ENCODE peak calls at places on chromosomes 11 and 22, in nine cellular contexts. Y, Z, D, G, R, P, E, H and L are unnamed samples.

GRCh38 chr11:29293825-29294224 is 723.0 kb downstream of the KCNA4 start:
- ATAC-seq in Y (no peak), Z (no peak), D (no peak), G (no peak), R (no peak), P (no peak), E (no peak), H (no peak), L (no peak)

GRCh38 chr22:38989461-38989860 is 7.3 kb downstream of the APOBEC3B start:
- ATAC-seq in Y (no peak), Z (no peak), D (peak), G (no peak), R (no peak), P (no peak), E (no peak), H (no peak), L (no peak)

GRCh38 chr11:8768625-8769333 is 86.2 kb downstream of the RPL27A start:
- ATAC-seq in Y (no peak), Z (no peak), D (no peak), G (no peak), R (peak), P (no peak), E (peak), H (peak), L (peak)

GRCh38 chr22:20237480-20238440 is 30.4 kb downstream of the RTN4R start:
- ATAC-seq in Y (peak), Z (no peak), D (peak), G (peak), R (no peak), P (no peak), E (no peak), H (no peak), L (no peak)

GRCh38 chr11:133939558-133939957 is 17.2 kb downstream of the IGSF9B start:
- ATAC-seq in Y (no peak), Z (no peak), D (no peak), G (no peak), R (no peak), P (no peak), E (no peak), H (no peak), L (no peak)

GRCh38 chr11:1041936-1042608 is 5.6 kb upstream of the MUC6 start:
- ATAC-seq in Y (no peak), Z (no peak), D (no peak), G (no peak), R (no peak), P (no peak), E (peak), H (no peak), L (no peak)

GRCh38 chr11:60951611-60951908 is 416 bp downstream of the SLC15A3 start:
- ATAC-seq in Y (peak), Z (peak), D (peak), G (peak), R (peak), P (no peak), E (peak), H (peak), L (peak)

GRCh38 chr22:31274017-31274416 is 18.3 kb downstream of the PIK3IP1 start:
- ATAC-seq in Y (no peak), Z (no peak), D (no peak), G (no peak), R (no peak), P (no peak), E (no peak), H (no peak), L (no peak)

GRCh38 chr11:105130189-105130813 is 9.3 kb downstream of the CARD18 start:
- ATAC-seq in Y (no peak), Z (no peak), D (no peak), G (no peak), R (no peak), P (no peak), E (no peak), H (no peak), L (peak)

GRCh38 chr11:18534230-18534629 is 7.5 kb upstream of the TSG101 start:
- ATAC-seq in Y (no peak), Z (no peak), D (no peak), G (no peak), R (no peak), P (no peak), E (no peak), H (no peak), L (no peak)

GRCh38 chr11:34565417-34566208 is 52.0 kb upstream of the ELF5 start:
- ATAC-seq in Y (peak), Z (peak), D (no peak), G (no peak), R (no peak), P (peak), E (no peak), H (no peak), L (peak)

GRCh38 chr22:29541845-29542244 is 11.7 kb downstream of the THOC5 start:
- ATAC-seq in Y (no peak), Z (no peak), D (no peak), G (no peak), R (no peak), P (no peak), E (no peak), H (no peak), L (no peak)

GRCh38 chr11:129896062-129896461 is 684 bp upstream of the NFRKB start:
- ATAC-seq in Y (no peak), Z (peak), D (no peak), G (no peak), R (no peak), P (no peak), E (peak), H (no peak), L (no peak)

GRCh38 chr22:40739723-40740122 is 60.4 kb downstream of the MCHR1 start:
- ATAC-seq in Y (no peak), Z (no peak), D (no peak), G (no peak), R (peak), P (no peak), E (no peak), H (no peak), L (no peak)

GRCh38 chr11:46391578-46392420 is at the start of gene CHRM4:
- ATAC-seq in Y (peak), Z (peak), D (no peak), G (no peak), R (no peak), P (no peak), E (no peak), H (no peak), L (no peak)

GRCh38 chr11:26333906-26334305 is 2.0 kb downstream of the ANO3 start:
- ATAC-seq in Y (no peak), Z (no peak), D (no peak), G (no peak), R (no peak), P (no peak), E (no peak), H (no peak), L (no peak)

GRCh38 chr11:79098096-79098495 is 342.7 kb downstream of the TENM4 start:
- ATAC-seq in Y (no peak), Z (peak), D (no peak), G (no peak), R (no peak), P (no peak), E (no peak), H (no peak), L (no peak)

GRCh38 chr11:90836031-90836430 is 613.2 kb upstream of the CHORDC1 start:
- ATAC-seq in Y (no peak), Z (no peak), D (no peak), G (no peak), R (no peak), P (no peak), E (no peak), H (no peak), L (no peak)

GRCh38 chr11:115761348-115761747 is 257.1 kb upstream of the CADM1 start:
- ATAC-seq in Y (no peak), Z (peak), D (no peak), G (no peak), R (no peak), P (no peak), E (peak), H (no peak), L (peak)

GRCh38 chr11:102530558-102530957 is at the start of gene MMP7:
- ATAC-seq in Y (no peak), Z (peak), D (no peak), G (no peak), R (no peak), P (no peak), E (no peak), H (no peak), L (peak)

GRCh38 chr11:7569044-7569443 is 55.2 kb downstream of the PPFIBP2 start:
- ATAC-seq in Y (no peak), Z (no peak), D (no peak), G (no peak), R (no peak), P (no peak), E (no peak), H (no peak), L (no peak)

GRCh38 chr11:10784229-10785145 is 24.2 kb downstream of the EIF4G2 start:
- ATAC-seq in Y (no peak), Z (no peak), D (no peak), G (no peak), R (no peak), P (no peak), E (peak), H (peak), L (no peak)

GRCh38 chr22:45784357-45785277 is 113.0 kb downstream of the ATXN10 start:
- ATAC-seq in Y (no peak), Z (no peak), D (no peak), G (no peak), R (no peak), P (no peak), E (peak), H (peak), L (peak)

GRCh38 chr11:122140535-122140934 is 24.5 kb upstream of the BLID start:
- ATAC-seq in Y (no peak), Z (no peak), D (no peak), G (no peak), R (no peak), P (no peak), E (no peak), H (no peak), L (peak)

GRCh38 chr22:41768420-41768819 is 32.1 kb upstream of the CCDC134 start:
- ATAC-seq in Y (peak), Z (no peak), D (no peak), G (peak), R (no peak), P (peak), E (no peak), H (no peak), L (peak)

GRCh38 chr11:8252388-8252787 is 11.3 kb downstream of the LMO1 start:
- ATAC-seq in Y (no peak), Z (no peak), D (no peak), G (no peak), R (no peak), P (no peak), E (no peak), H (no peak), L (peak)

GRCh38 chr11:6260207-6260726 is 629 bp downstream of the CCKBR start:
- ATAC-seq in Y (no peak), Z (peak), D (no peak), G (no peak), R (no peak), P (no peak), E (no peak), H (no peak), L (no peak)

GRCh38 chr22:39458443-39459083 is 1.8 kb downstream of the MGAT3 start:
- ATAC-seq in Y (no peak), Z (no peak), D (no peak), G (no peak), R (no peak), P (no peak), E (no peak), H (no peak), L (no peak)

GRCh38 chr11:3154001-3154599 is 11.0 kb downstream of the OSBPL5 start:
- ATAC-seq in Y (no peak), Z (no peak), D (no peak), G (no peak), R (no peak), P (no peak), E (no peak), H (no peak), L (no peak)

GRCh38 chr11:7637447-7638157 is 35.7 kb downstream of the CYB5R2 start:
- ATAC-seq in Y (no peak), Z (no peak), D (no peak), G (no peak), R (peak), P (no peak), E (peak), H (peak), L (peak)